ENCODE peak calls at places on chromosomes 3 and 15, in eight cellular contexts. D is pancreas; T is psoas muscle; C is CD4-positive, CD25-positive, alpha-beta regulatory T cell; V is cardiac muscle cell; K is small intestine; R is A549; X is ovary. Z is an unnamed sample.

GRCh38 chr3:51271172-51271571 is 113.9 kb upstream of the MANF start:
- DNase-seq in D (no peak), T (no peak), C (peak; percentile 29), V (no peak), K (no peak), R (no peak), X (no peak), Z (no peak)

GRCh38 chr15:80906159-80906775 is 83.4 kb downstream of the MESD start:
- DNase-seq in D (no peak), T (peak; percentile 47), C (no peak), V (no peak), K (no peak), R (peak; percentile 26), X (no peak), Z (no peak)

GRCh38 chr3:111073186-111073585 is 1.6 kb downstream of the NECTIN3 start:
- DNase-seq in D (no peak), T (no peak), C (no peak), V (peak; percentile 21), K (peak; percentile 40), R (no peak), X (no peak), Z (no peak)

GRCh38 chr3:24451461-24452099 is 43.1 kb downstream of the THRB start:
- DNase-seq in D (no peak), T (no peak), C (no peak), V (no peak), K (peak; percentile 98), R (peak; percentile 64), X (no peak), Z (no peak)

GRCh38 chr3:17798000-17798399 is 55.6 kb upstream of the TBC1D5 start:
- DNase-seq in D (no peak), T (no peak), C (no peak), V (no peak), K (no peak), R (peak; percentile 10), X (no peak), Z (no peak)

GRCh38 chr3:94543161-94543560 is 480.3 kb downstream of the NSUN3 start:
- DNase-seq in D (no peak), T (no peak), C (no peak), V (no peak), K (no peak), R (no peak), X (no peak), Z (no peak)

GRCh38 chr3:67518196-67518595 is 136.2 kb downstream of the SUCLG2 start:
- DNase-seq in D (no peak), T (no peak), C (no peak), V (no peak), K (no peak), R (no peak), X (no peak), Z (no peak)

GRCh38 chr15:62894322-62895085 is 148.0 kb upstream of the TPM1 start:
- DNase-seq in D (no peak), T (no peak), C (no peak), V (no peak), K (no peak), R (peak; percentile 76), X (no peak), Z (no peak)

GRCh38 chr3:196115678-196116083 is 33.8 kb upstream of the TFRC start:
- DNase-seq in D (no peak), T (no peak), C (peak; percentile 77), V (no peak), K (no peak), R (no peak), X (no peak), Z (no peak)

GRCh38 chr3:104629038-104629437 is 737.7 kb upstream of the ALCAM start:
- DNase-seq in D (no peak), T (no peak), C (no peak), V (peak; percentile 66), K (no peak), R (no peak), X (no peak), Z (no peak)

GRCh38 chr3:127844326-127844942 is 22.1 kb upstream of the MGLL start:
- DNase-seq in D (no peak), T (no peak), C (no peak), V (no peak), K (no peak), R (no peak), X (no peak), Z (no peak)

GRCh38 chr3:120448707-120449650 is 1.8 kb downstream of the FSTL1 start:
- DNase-seq in D (no peak), T (peak; percentile 27), C (no peak), V (peak; percentile 77), K (no peak), R (peak; percentile 42), X (no peak), Z (no peak)

GRCh38 chr3:153043729-153044314 is 118.2 kb upstream of the RAP2B start:
- DNase-seq in D (no peak), T (no peak), C (no peak), V (peak; percentile 63), K (no peak), R (no peak), X (no peak), Z (no peak)

GRCh38 chr3:46400000-46400734 is 6.7 kb downstream of the CCR5AS start:
- DNase-seq in D (no peak), T (no peak), C (no peak), V (peak; percentile 84), K (no peak), R (no peak), X (no peak), Z (no peak)

GRCh38 chr15:101120473-101120872 is 131.4 kb downstream of the CHSY1 start:
- DNase-seq in D (no peak), T (no peak), C (no peak), V (no peak), K (no peak), R (no peak), X (no peak), Z (no peak)

GRCh38 chr15:75195122-75195765 is 6.4 kb upstream of the C15orf39 start:
- DNase-seq in D (no peak), T (no peak), C (no peak), V (peak; percentile 40), K (peak; percentile 25), R (no peak), X (peak; percentile 80), Z (no peak)

GRCh38 chr15:64611085-64611484 is 150.7 kb downstream of the ZNF609 start:
- DNase-seq in D (no peak), T (no peak), C (no peak), V (no peak), K (no peak), R (no peak), X (no peak), Z (no peak)

GRCh38 chr15:99474981-99475753 is 90.6 kb upstream of the MEF2A start:
- DNase-seq in D (no peak), T (peak; percentile 49), C (no peak), V (no peak), K (no peak), R (no peak), X (no peak), Z (no peak)

GRCh38 chr3:22089284-22089683 is 338.3 kb upstream of the ZNF385D start:
- DNase-seq in D (no peak), T (no peak), C (peak; percentile 9), V (peak; percentile 32), K (peak; percentile 56), R (peak; percentile 33), X (no peak), Z (no peak)

GRCh38 chr3:425094-425493 is 228.5 kb downstream of the CHL1 start:
- DNase-seq in D (no peak), T (no peak), C (no peak), V (no peak), K (no peak), R (no peak), X (no peak), Z (peak; percentile 1)

GRCh38 chr15:98792117-98792516 is 143.8 kb downstream of the IGF1R start:
- DNase-seq in D (no peak), T (no peak), C (no peak), V (no peak), K (no peak), R (no peak), X (no peak), Z (no peak)

GRCh38 chr15:34439878-34440277 is 2.3 kb upstream of the GOLGA8A start:
- DNase-seq in D (no peak), T (no peak), C (no peak), V (no peak), K (no peak), R (no peak), X (no peak), Z (no peak)

GRCh38 chr3:73772599-73772998 is 147.9 kb upstream of the PDZRN3 start:
- DNase-seq in D (no peak), T (no peak), C (no peak), V (no peak), K (no peak), R (no peak), X (no peak), Z (no peak)

GRCh38 chr3:20622304-20622703 is 436.3 kb upstream of the SGO1 start:
- DNase-seq in D (no peak), T (no peak), C (no peak), V (no peak), K (no peak), R (no peak), X (no peak), Z (no peak)

GRCh38 chr3:44065311-44065710 is 176.4 kb upstream of the TOPAZ1 start:
- DNase-seq in D (no peak), T (no peak), C (no peak), V (peak; percentile 1), K (peak; percentile 39), R (peak; percentile 21), X (no peak), Z (no peak)

GRCh38 chr3:30372837-30373236 is 233.6 kb upstream of the TGFBR2 start:
- DNase-seq in D (no peak), T (no peak), C (no peak), V (no peak), K (no peak), R (no peak), X (no peak), Z (no peak)
- H3K27ac ChIP-seq in D (no peak overlapping the region), T (no peak overlapping the region), C (no peak overlapping the region), V (no peak overlapping the region), K (no peak overlapping the region), R (peak overlapping the region; percentile 21), X (no peak overlapping the region), Z (no peak overlapping the region)

GRCh38 chr15:68599560-68600071 is 20.8 kb downstream of the CORO2B start:
- DNase-seq in D (no peak), T (no peak), C (no peak), V (peak; percentile 61), K (no peak), R (no peak), X (peak; percentile 73), Z (peak; percentile 46)
- H3K27ac ChIP-seq in D (no peak overlapping the region), T (no peak overlapping the region), C (no peak overlapping the region), V (no peak overlapping the region), K (no peak overlapping the region), R (no peak overlapping the region), X (no peak overlapping the region), Z (peak overlapping the region; percentile 75)

GRCh38 chr15:92034227-92034626 is 180.7 kb downstream of the SLCO3A1 start:
- DNase-seq in D (no peak), T (no peak), C (no peak), V (no peak), K (no peak), R (no peak), X (no peak), Z (no peak)
- H3K27ac ChIP-seq in D (no peak overlapping the region), T (no peak overlapping the region), C (no peak overlapping the region), V (no peak overlapping the region), K (no peak overlapping the region), R (no peak overlapping the region), X (no peak overlapping the region), Z (no peak overlapping the region)

DNA sequence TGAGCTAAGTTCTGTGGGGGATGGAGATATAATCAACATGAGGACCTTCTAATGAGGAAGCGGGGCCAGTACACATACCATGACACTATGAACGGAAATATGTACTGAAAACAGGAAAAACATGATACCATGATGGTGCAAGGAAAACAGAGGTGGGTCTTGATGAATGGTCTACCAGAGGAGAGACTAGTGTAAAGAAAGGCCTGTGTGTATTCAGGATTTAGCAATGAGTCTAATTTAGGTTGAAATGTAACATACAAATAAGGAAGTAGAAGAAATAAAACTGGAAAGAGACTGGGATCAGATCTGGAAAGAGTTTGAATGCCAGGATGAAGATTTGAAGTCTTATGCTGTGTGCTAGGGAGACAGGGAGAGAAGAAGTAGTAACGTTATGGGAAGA is 38.9 kb upstream of the TPRG1 start:
- DNase-seq in D (no peak), T (no peak), C (no peak), V (no peak), K (no peak), R (no peak), X (no peak), Z (no peak)
- H3K27ac ChIP-seq in D (no peak overlapping the region), T (peak overlapping the region; percentile 80), C (peak overlapping the region; percentile 84), V (no peak overlapping the region), K (no peak overlapping the region), R (no peak overlapping the region), X (no peak overlapping the region), Z (no peak overlapping the region)

Z was measured in substantia nigra.